ENCODE peak calls at places on chromosomes 11 and 22, in ten cellular contexts. One of them, this sample, is unnamed.

GRCh38 chr11:288328-289144 is at the start of gene PGGHG:
- DNase-seq in ascending aorta: peak
- DNase-seq in fibroblast of lung: no peak
- DNase-seq in HFF-Myc: no peak
- DNase-seq in neural crest cell: peak
- DNase-seq in K562: peak
- DNase-seq in GM23338: no peak
- DNase-seq in AG09309: no peak
- DNase-seq in breast epithelium: no peak
- DNase-seq in Calu3: peak
- DNase-seq in this sample: peak

GRCh38 chr11:46541593-46542371 is 52.0 kb downstream of the AMBRA1 start:
- DNase-seq in ascending aorta: no peak
- DNase-seq in fibroblast of lung: no peak
- DNase-seq in HFF-Myc: no peak
- DNase-seq in neural crest cell: no peak
- DNase-seq in K562: peak
- DNase-seq in GM23338: no peak
- DNase-seq in AG09309: no peak
- DNase-seq in breast epithelium: peak
- DNase-seq in Calu3: peak
- DNase-seq in this sample: no peak

GRCh38 chr11:34192481-34193401 is 87.3 kb downstream of the NAT10 start:
- DNase-seq in ascending aorta: peak
- DNase-seq in fibroblast of lung: peak
- DNase-seq in HFF-Myc: peak
- DNase-seq in neural crest cell: no peak
- DNase-seq in K562: no peak
- DNase-seq in GM23338: no peak
- DNase-seq in AG09309: peak
- DNase-seq in breast epithelium: peak
- DNase-seq in Calu3: peak
- DNase-seq in this sample: no peak

GRCh38 chr11:134371436-134372185 is 39.8 kb downstream of the GLB1L2 start:
- DNase-seq in ascending aorta: no peak
- DNase-seq in fibroblast of lung: no peak
- DNase-seq in HFF-Myc: no peak
- DNase-seq in neural crest cell: no peak
- DNase-seq in K562: no peak
- DNase-seq in GM23338: no peak
- DNase-seq in AG09309: no peak
- DNase-seq in breast epithelium: no peak
- DNase-seq in Calu3: no peak
- DNase-seq in this sample: no peak

GRCh38 chr11:93849751-93850584 is 450 bp downstream of the VSTM5 start:
- DNase-seq in ascending aorta: peak
- DNase-seq in fibroblast of lung: peak
- DNase-seq in HFF-Myc: no peak
- DNase-seq in neural crest cell: no peak
- DNase-seq in K562: peak
- DNase-seq in GM23338: peak
- DNase-seq in AG09309: no peak
- DNase-seq in breast epithelium: no peak
- DNase-seq in Calu3: peak
- DNase-seq in this sample: no peak

GRCh38 chr11:36391062-36391461 is 95.0 kb downstream of the PRR5L start:
- DNase-seq in ascending aorta: no peak
- DNase-seq in fibroblast of lung: no peak
- DNase-seq in HFF-Myc: no peak
- DNase-seq in neural crest cell: no peak
- DNase-seq in K562: no peak
- DNase-seq in GM23338: no peak
- DNase-seq in AG09309: no peak
- DNase-seq in breast epithelium: no peak
- DNase-seq in Calu3: no peak
- DNase-seq in this sample: no peak

GRCh38 chr22:25062378-25063095 is 110.0 kb downstream of the KIAA1671 start:
- DNase-seq in ascending aorta: peak
- DNase-seq in fibroblast of lung: no peak
- DNase-seq in HFF-Myc: no peak
- DNase-seq in neural crest cell: no peak
- DNase-seq in K562: no peak
- DNase-seq in GM23338: no peak
- DNase-seq in AG09309: no peak
- DNase-seq in breast epithelium: no peak
- DNase-seq in Calu3: no peak
- DNase-seq in this sample: no peak

GRCh38 chr11:64688534-64688982 is 34.4 kb downstream of the NRXN2 start:
- DNase-seq in ascending aorta: peak
- DNase-seq in fibroblast of lung: peak
- DNase-seq in HFF-Myc: no peak
- DNase-seq in neural crest cell: peak
- DNase-seq in K562: peak
- DNase-seq in GM23338: peak
- DNase-seq in AG09309: no peak
- DNase-seq in breast epithelium: peak
- DNase-seq in Calu3: peak
- DNase-seq in this sample: peak

GRCh38 chr11:44066732-44067131 is 662 bp downstream of the ACCS start:
- DNase-seq in ascending aorta: no peak
- DNase-seq in fibroblast of lung: peak
- DNase-seq in HFF-Myc: peak
- DNase-seq in neural crest cell: no peak
- DNase-seq in K562: peak
- DNase-seq in GM23338: no peak
- DNase-seq in AG09309: peak
- DNase-seq in breast epithelium: no peak
- DNase-seq in Calu3: peak
- DNase-seq in this sample: no peak

GRCh38 chr11:31806944-31807790 is 4.0 kb downstream of the PAX6 start:
- DNase-seq in ascending aorta: no peak
- DNase-seq in fibroblast of lung: no peak
- DNase-seq in HFF-Myc: no peak
- DNase-seq in neural crest cell: peak
- DNase-seq in K562: no peak
- DNase-seq in GM23338: peak
- DNase-seq in AG09309: no peak
- DNase-seq in breast epithelium: no peak
- DNase-seq in Calu3: no peak
- DNase-seq in this sample: no peak

GRCh38 chr11:73883856-73884255 is 7.1 kb downstream of the PAAF1 start:
- DNase-seq in ascending aorta: no peak
- DNase-seq in fibroblast of lung: no peak
- DNase-seq in HFF-Myc: no peak
- DNase-seq in neural crest cell: no peak
- DNase-seq in K562: no peak
- DNase-seq in GM23338: no peak
- DNase-seq in AG09309: no peak
- DNase-seq in breast epithelium: no peak
- DNase-seq in Calu3: no peak
- DNase-seq in this sample: no peak

GRCh38 chr11:61785837-61786402 is 6.5 kb downstream of the TMEM258 start:
- DNase-seq in ascending aorta: no peak
- DNase-seq in fibroblast of lung: no peak
- DNase-seq in HFF-Myc: no peak
- DNase-seq in neural crest cell: no peak
- DNase-seq in K562: no peak
- DNase-seq in GM23338: no peak
- DNase-seq in AG09309: no peak
- DNase-seq in breast epithelium: no peak
- DNase-seq in Calu3: no peak
- DNase-seq in this sample: no peak

GRCh38 chr11:109247071-109247470 is 174.9 kb upstream of the C11orf87 start:
- DNase-seq in ascending aorta: no peak
- DNase-seq in fibroblast of lung: no peak
- DNase-seq in HFF-Myc: no peak
- DNase-seq in neural crest cell: no peak
- DNase-seq in K562: no peak
- DNase-seq in GM23338: no peak
- DNase-seq in AG09309: no peak
- DNase-seq in breast epithelium: no peak
- DNase-seq in Calu3: no peak
- DNase-seq in this sample: no peak

GRCh38 chr11:64610596-64610995 is 19.6 kb downstream of the SLC22A12 start:
- DNase-seq in ascending aorta: no peak
- DNase-seq in fibroblast of lung: no peak
- DNase-seq in HFF-Myc: no peak
- DNase-seq in neural crest cell: no peak
- DNase-seq in K562: no peak
- DNase-seq in GM23338: no peak
- DNase-seq in AG09309: no peak
- DNase-seq in breast epithelium: no peak
- DNase-seq in Calu3: no peak
- DNase-seq in this sample: no peak

GRCh38 chr22:43515902-43516301 is 104.1 kb downstream of the MPPED1 start:
- DNase-seq in ascending aorta: no peak
- DNase-seq in fibroblast of lung: no peak
- DNase-seq in HFF-Myc: no peak
- DNase-seq in neural crest cell: no peak
- DNase-seq in K562: peak
- DNase-seq in GM23338: peak
- DNase-seq in AG09309: no peak
- DNase-seq in breast epithelium: no peak
- DNase-seq in Calu3: no peak
- DNase-seq in this sample: no peak

GRCh38 chr11:101914737-101915426 is at the start of gene CEP126:
- DNase-seq in ascending aorta: peak
- DNase-seq in fibroblast of lung: peak
- DNase-seq in HFF-Myc: peak
- DNase-seq in neural crest cell: peak
- DNase-seq in K562: peak
- DNase-seq in GM23338: peak
- DNase-seq in AG09309: peak
- DNase-seq in breast epithelium: peak
- DNase-seq in Calu3: peak
- DNase-seq in this sample: peak
- TF ChIP-seq CTCF in ascending aorta: peak
- TF ChIP-seq CTCF in fibroblast of lung: peak
- TF ChIP-seq CTCF in HFF-Myc: peak
- TF ChIP-seq CTCF in neural crest cell: peak
- TF ChIP-seq CTCF in K562: peak
- TF ChIP-seq CTCF in GM23338: peak
- TF ChIP-seq CTCF in AG09309: peak
- TF ChIP-seq CTCF in breast epithelium: peak
- TF ChIP-seq CTCF in Calu3: no peak
- TF ChIP-seq CTCF in this sample: no peak

GRCh38 chr22:37507731-37508130 is 11.5 kb downstream of the CARD10 start:
- DNase-seq in ascending aorta: no peak
- DNase-seq in fibroblast of lung: no peak
- DNase-seq in HFF-Myc: no peak
- DNase-seq in neural crest cell: no peak
- DNase-seq in K562: no peak
- DNase-seq in GM23338: no peak
- DNase-seq in AG09309: no peak
- DNase-seq in breast epithelium: no peak
- DNase-seq in Calu3: no peak
- DNase-seq in this sample: no peak

GRCh38 chr22:37509026-37509886 is 10.0 kb downstream of the CARD10 start:
- DNase-seq in ascending aorta: no peak
- DNase-seq in fibroblast of lung: no peak
- DNase-seq in HFF-Myc: no peak
- DNase-seq in neural crest cell: no peak
- DNase-seq in K562: no peak
- DNase-seq in GM23338: no peak
- DNase-seq in AG09309: no peak
- DNase-seq in breast epithelium: no peak
- DNase-seq in Calu3: no peak
- DNase-seq in this sample: no peak

GRCh38 chr22:37510046-37510445 is 9.2 kb downstream of the CARD10 start:
- DNase-seq in ascending aorta: no peak
- DNase-seq in fibroblast of lung: no peak
- DNase-seq in HFF-Myc: no peak
- DNase-seq in neural crest cell: no peak
- DNase-seq in K562: no peak
- DNase-seq in GM23338: no peak
- DNase-seq in AG09309: no peak
- DNase-seq in breast epithelium: no peak
- DNase-seq in Calu3: no peak
- DNase-seq in this sample: no peak

GRCh38 chr22:37505989-37506388 is 13.2 kb downstream of the CARD10 start:
- DNase-seq in ascending aorta: no peak
- DNase-seq in fibroblast of lung: no peak
- DNase-seq in HFF-Myc: no peak
- DNase-seq in neural crest cell: no peak
- DNase-seq in K562: no peak
- DNase-seq in GM23338: no peak
- DNase-seq in AG09309: no peak
- DNase-seq in breast epithelium: no peak
- DNase-seq in Calu3: no peak
- DNase-seq in this sample: no peak

DNA sequence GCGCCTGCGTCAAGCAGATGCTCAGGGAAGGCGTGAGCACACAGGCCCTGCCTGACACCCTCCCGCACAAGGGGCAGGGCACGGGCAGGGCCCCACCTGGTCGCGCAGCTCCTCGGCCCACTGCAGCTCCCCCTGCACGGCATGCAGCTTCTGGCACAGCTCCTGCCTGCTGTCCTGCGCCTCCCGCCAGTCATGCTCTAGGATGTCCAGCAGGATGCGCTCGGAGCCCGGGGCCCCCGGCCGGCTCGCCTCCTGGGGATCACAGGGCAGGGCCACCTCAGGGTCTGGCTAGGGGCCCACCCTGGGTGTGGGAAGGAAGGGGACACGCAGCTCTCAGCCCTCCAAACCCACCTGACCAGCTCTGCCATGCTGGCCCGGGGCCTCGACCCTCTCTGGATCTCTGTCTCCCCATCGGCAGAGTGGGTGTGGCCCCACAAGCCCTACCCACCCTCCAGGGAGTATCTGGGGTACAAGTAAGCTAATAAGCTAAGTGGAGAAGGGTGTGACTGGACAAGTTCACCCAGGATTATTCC is 10.7 kb downstream of the CARD10 start:
- DNase-seq in ascending aorta: no peak
- DNase-seq in fibroblast of lung: no peak
- DNase-seq in HFF-Myc: no peak
- DNase-seq in neural crest cell: no peak
- DNase-seq in K562: no peak
- DNase-seq in GM23338: no peak
- DNase-seq in AG09309: no peak
- DNase-seq in breast epithelium: no peak
- DNase-seq in Calu3: no peak
- DNase-seq in this sample: no peak
- TF ChIP-seq CTCF in ascending aorta: no peak
- TF ChIP-seq CTCF in fibroblast of lung: no peak
- TF ChIP-seq CTCF in HFF-Myc: no peak
- TF ChIP-seq CTCF in neural crest cell: no peak
- TF ChIP-seq CTCF in K562: no peak
- TF ChIP-seq CTCF in GM23338: peak
- TF ChIP-seq CTCF in AG09309: no peak
- TF ChIP-seq CTCF in breast epithelium: no peak
- TF ChIP-seq CTCF in Calu3: no peak
- TF ChIP-seq CTCF in this sample: no peak

GRCh38 chr22:23282089-23282501 is 101.8 kb downstream of the BCR start:
- DNase-seq in ascending aorta: peak
- DNase-seq in fibroblast of lung: peak
- DNase-seq in HFF-Myc: peak
- DNase-seq in neural crest cell: no peak
- DNase-seq in K562: no peak
- DNase-seq in GM23338: no peak
- DNase-seq in AG09309: peak
- DNase-seq in breast epithelium: peak
- DNase-seq in Calu3: peak
- DNase-seq in this sample: no peak
- TF ChIP-seq CTCF in ascending aorta: no peak
- TF ChIP-seq CTCF in fibroblast of lung: no peak
- TF ChIP-seq CTCF in HFF-Myc: no peak
- TF ChIP-seq CTCF in neural crest cell: peak
- TF ChIP-seq CTCF in K562: no peak
- TF ChIP-seq CTCF in GM23338: no peak
- TF ChIP-seq CTCF in AG09309: no peak
- TF ChIP-seq CTCF in breast epithelium: peak
- TF ChIP-seq CTCF in Calu3: no peak
- TF ChIP-seq CTCF in this sample: no peak

GRCh38 chr11:42524534-42525227 is 787.1 kb upstream of the API5 start:
- DNase-seq in ascending aorta: no peak
- DNase-seq in fibroblast of lung: peak
- DNase-seq in HFF-Myc: peak
- DNase-seq in neural crest cell: peak
- DNase-seq in K562: peak
- DNase-seq in GM23338: peak
- DNase-seq in AG09309: no peak
- DNase-seq in breast epithelium: peak
- DNase-seq in Calu3: peak
- DNase-seq in this sample: no peak
- TF ChIP-seq CTCF in ascending aorta: no peak
- TF ChIP-seq CTCF in fibroblast of lung: peak
- TF ChIP-seq CTCF in HFF-Myc: peak
- TF ChIP-seq CTCF in neural crest cell: peak
- TF ChIP-seq CTCF in K562: peak
- TF ChIP-seq CTCF in GM23338: peak
- TF ChIP-seq CTCF in AG09309: peak
- TF ChIP-seq CTCF in breast epithelium: peak
- TF ChIP-seq CTCF in Calu3: peak
- TF ChIP-seq CTCF in this sample: no peak

This sample was measured in activated B cell treated with CpG ODN at 0.5 μM for 24 hours.